ENCODE peak calls at places on chromosomes 4 and X, in eight cellular contexts. W is pons, N is neural progenitor cell, J is amniotic epithelial cell, G is head of caudate nucleus, C is amygdala, E is endothelial cell, D is AG20443. Y is an unnamed sample.

GRCh38 chrX:53682885-53683555 is 3.5 kb downstream of the HUWE1 start:
- DNase-seq in D (peak), G (no peak), J (peak), W (peak), E (peak), C (no peak), N (peak), Y (peak)

GRCh38 chr4:123976285-123976684 is 579.7 kb downstream of the SPRY1 start:
- DNase-seq in J (no peak), W (no peak), C (no peak), N (peak), G (no peak), D (no peak), E (no peak), Y (no peak)

GRCh38 chrX:22396408-22396807 is 123.7 kb downstream of the CBLL2 start:
- DNase-seq in J (peak), C (no peak), D (no peak), N (no peak), E (no peak), G (no peak), W (no peak), Y (no peak)

GRCh38 chrX:2894885-2895292 is 34.2 kb downstream of the ARSD start:
- DNase-seq in E (no peak), D (no peak), G (no peak), N (no peak), W (no peak), C (no peak), J (peak), Y (no peak)

GRCh38 chrX:153338836-153339235 is 4.9 kb downstream of the ZNF275 start:
- DNase-seq in C (no peak), J (no peak), D (no peak), W (no peak), N (no peak), E (no peak), G (no peak), Y (no peak)

GRCh38 chr4:39458505-39459300 is at the start of the genes LIAS and RPL9:
- DNase-seq in J (peak), N (peak), E (peak), C (peak), D (peak), W (peak), G (peak), Y (peak)

GRCh38 chrX:133865761-133866470 is 119.5 kb downstream of the GPC3 start:
- DNase-seq in W (no peak), E (no peak), C (no peak), J (no peak), G (no peak), N (no peak), D (no peak), Y (no peak)

GRCh38 chr4:94304365-94304971 is 38.2 kb downstream of the HPGDS start:
- DNase-seq in E (peak), N (peak), C (no peak), G (no peak), D (peak), J (peak), W (peak), Y (peak)

GRCh38 chr4:145388043-145388442 is 93.6 kb upstream of the SMAD1 start:
- DNase-seq in G (no peak), J (no peak), C (no peak), E (no peak), N (no peak), W (no peak), D (no peak), Y (no peak)

GRCh38 chr4:138405934-138406567 is 163.9 kb upstream of the SLC7A11 start:
- DNase-seq in N (no peak), G (no peak), J (peak), E (no peak), W (no peak), D (peak), C (no peak), Y (peak)

Y was measured in GM03348.